ENCODE peak calls at places on chromosomes 5 and 9, in eight cellular contexts. One of them, this sample, is unnamed.

GRCh38 chr9:35495984-35496383 is 6.1 kb downstream of the RUSC2 start:
- DNase-seq in heart left ventricle: no peak
- DNase-seq in body of pancreas: no peak
- DNase-seq in iris pigment epithelial cell: no peak
- DNase-seq in sciatic nerve: no peak
- DNase-seq in tibial artery: no peak
- DNase-seq in neural progenitor cell: no peak
- DNase-seq in hippocampal formation: no peak
- DNase-seq in this sample: no peak

GRCh38 chr5:41748631-41749030 is 121.6 kb downstream of the OXCT1 start:
- DNase-seq in neural progenitor cell: peak; percentile 27
- DNase-seq in tibial artery: no peak
- DNase-seq in heart left ventricle: no peak
- DNase-seq in iris pigment epithelial cell: peak; percentile 90
- DNase-seq in body of pancreas: no peak
- DNase-seq in hippocampal formation: no peak
- DNase-seq in sciatic nerve: no peak
- DNase-seq in this sample: no peak

GRCh38 chr9:2859776-2860379 is 16.0 kb upstream of the PUM3 start:
- DNase-seq in sciatic nerve: peak; percentile 79
- DNase-seq in iris pigment epithelial cell: peak; percentile 65
- DNase-seq in neural progenitor cell: peak; percentile 83
- DNase-seq in body of pancreas: peak; percentile 69
- DNase-seq in tibial artery: no peak
- DNase-seq in heart left ventricle: peak; percentile 16
- DNase-seq in hippocampal formation: peak; percentile 35
- DNase-seq in this sample: peak; percentile 70

GRCh38 chr5:33300209-33300742 is 140.5 kb upstream of the TARS1 start:
- DNase-seq in heart left ventricle: no peak
- DNase-seq in sciatic nerve: no peak
- DNase-seq in neural progenitor cell: no peak
- DNase-seq in iris pigment epithelial cell: no peak
- DNase-seq in tibial artery: no peak
- DNase-seq in body of pancreas: no peak
- DNase-seq in hippocampal formation: no peak
- DNase-seq in this sample: no peak

GRCh38 chr5:68303754-68304420 is 88.3 kb downstream of the PIK3R1 start:
- DNase-seq in tibial artery: no peak
- DNase-seq in body of pancreas: peak; percentile 48
- DNase-seq in hippocampal formation: no peak
- DNase-seq in iris pigment epithelial cell: no peak
- DNase-seq in sciatic nerve: no peak
- DNase-seq in neural progenitor cell: no peak
- DNase-seq in heart left ventricle: no peak
- DNase-seq in this sample: no peak

GRCh38 chr5:14807471-14807870 is 64.1 kb downstream of the ANKH start:
- DNase-seq in hippocampal formation: no peak
- DNase-seq in tibial artery: no peak
- DNase-seq in sciatic nerve: no peak
- DNase-seq in heart left ventricle: no peak
- DNase-seq in body of pancreas: no peak
- DNase-seq in iris pigment epithelial cell: no peak
- DNase-seq in neural progenitor cell: no peak
- DNase-seq in this sample: no peak

GRCh38 chr5:87127956-87128687 is 139.6 kb upstream of the RASA1 start:
- DNase-seq in body of pancreas: no peak
- DNase-seq in tibial artery: no peak
- DNase-seq in heart left ventricle: no peak
- DNase-seq in neural progenitor cell: no peak
- DNase-seq in hippocampal formation: no peak
- DNase-seq in sciatic nerve: no peak
- DNase-seq in iris pigment epithelial cell: peak; percentile 25
- DNase-seq in this sample: peak; percentile 76

GRCh38 chr5:162230348-162230747 is 162.8 kb downstream of the GABRG2 start:
- DNase-seq in sciatic nerve: no peak
- DNase-seq in iris pigment epithelial cell: no peak
- DNase-seq in hippocampal formation: no peak
- DNase-seq in neural progenitor cell: no peak
- DNase-seq in tibial artery: no peak
- DNase-seq in body of pancreas: no peak
- DNase-seq in heart left ventricle: no peak
- DNase-seq in this sample: peak; percentile 77

GRCh38 chr9:132977626-132978450 is 656 bp upstream of the GFI1B start:
- DNase-seq in neural progenitor cell: peak; percentile 79
- DNase-seq in sciatic nerve: peak; percentile 70
- DNase-seq in hippocampal formation: peak; percentile 49
- DNase-seq in body of pancreas: peak; percentile 63
- DNase-seq in heart left ventricle: peak; percentile 20
- DNase-seq in iris pigment epithelial cell: peak; percentile 45
- DNase-seq in tibial artery: no peak
- DNase-seq in this sample: peak; percentile 40

GRCh38 chr5:55102345-55102744 is at the start of gene GZMA:
- DNase-seq in heart left ventricle: no peak
- DNase-seq in tibial artery: no peak
- DNase-seq in hippocampal formation: no peak
- DNase-seq in body of pancreas: no peak
- DNase-seq in iris pigment epithelial cell: no peak
- DNase-seq in sciatic nerve: no peak
- DNase-seq in neural progenitor cell: no peak
- DNase-seq in this sample: no peak

GRCh38 chr5:143782588-143783386 is 29.2 kb upstream of the HMHB1 start:
- DNase-seq in neural progenitor cell: peak; percentile 82
- DNase-seq in iris pigment epithelial cell: no peak
- DNase-seq in body of pancreas: no peak
- DNase-seq in tibial artery: no peak
- DNase-seq in hippocampal formation: no peak
- DNase-seq in heart left ventricle: no peak
- DNase-seq in sciatic nerve: no peak
- DNase-seq in this sample: no peak

GRCh38 chr5:169416583-169417196 is 115.8 kb upstream of the SLIT3 start:
- DNase-seq in iris pigment epithelial cell: peak; percentile 90
- DNase-seq in hippocampal formation: no peak
- DNase-seq in tibial artery: peak; percentile 90
- DNase-seq in body of pancreas: peak; percentile 54
- DNase-seq in sciatic nerve: peak; percentile 87
- DNase-seq in heart left ventricle: peak; percentile 62
- DNase-seq in neural progenitor cell: peak; percentile 72
- DNase-seq in this sample: peak; percentile 25

GRCh38 chr9:26935847-26936246 is 11.2 kb downstream of the PLAA start:
- DNase-seq in body of pancreas: no peak
- DNase-seq in heart left ventricle: no peak
- DNase-seq in sciatic nerve: no peak
- DNase-seq in tibial artery: no peak
- DNase-seq in iris pigment epithelial cell: no peak
- DNase-seq in neural progenitor cell: no peak
- DNase-seq in hippocampal formation: no peak
- DNase-seq in this sample: no peak

GRCh38 chr9:17623965-17624364 is 45.1 kb downstream of the SH3GL2 start:
- DNase-seq in neural progenitor cell: no peak
- DNase-seq in sciatic nerve: no peak
- DNase-seq in tibial artery: no peak
- DNase-seq in iris pigment epithelial cell: no peak
- DNase-seq in heart left ventricle: no peak
- DNase-seq in body of pancreas: no peak
- DNase-seq in hippocampal formation: no peak
- DNase-seq in this sample: no peak

GRCh38 chr9:121233906-121234901 is 32.5 kb upstream of the RAB14 start:
- DNase-seq in heart left ventricle: no peak
- DNase-seq in neural progenitor cell: no peak
- DNase-seq in tibial artery: no peak
- DNase-seq in sciatic nerve: no peak
- DNase-seq in hippocampal formation: no peak
- DNase-seq in iris pigment epithelial cell: peak; percentile 79
- DNase-seq in body of pancreas: no peak
- DNase-seq in this sample: no peak

GRCh38 chr5:143183989-143184388 is 219.5 kb downstream of the NR3C1 start:
- DNase-seq in tibial artery: no peak
- DNase-seq in heart left ventricle: no peak
- DNase-seq in iris pigment epithelial cell: no peak
- DNase-seq in hippocampal formation: no peak
- DNase-seq in sciatic nerve: no peak
- DNase-seq in body of pancreas: no peak
- DNase-seq in neural progenitor cell: no peak
- DNase-seq in this sample: no peak

GRCh38 chr9:101995231-101995630 is 256.8 kb upstream of the GRIN3A start:
- DNase-seq in neural progenitor cell: no peak
- DNase-seq in iris pigment epithelial cell: peak; percentile 73
- DNase-seq in body of pancreas: no peak
- DNase-seq in sciatic nerve: no peak
- DNase-seq in tibial artery: no peak
- DNase-seq in hippocampal formation: no peak
- DNase-seq in heart left ventricle: no peak
- DNase-seq in this sample: no peak

GRCh38 chr9:80648336-80648735 is 1041.0 kb downstream of the TLE1 start:
- DNase-seq in iris pigment epithelial cell: peak; percentile 73
- DNase-seq in tibial artery: no peak
- DNase-seq in heart left ventricle: no peak
- DNase-seq in body of pancreas: no peak
- DNase-seq in neural progenitor cell: no peak
- DNase-seq in sciatic nerve: no peak
- DNase-seq in hippocampal formation: no peak
- DNase-seq in this sample: no peak

GRCh38 chr9:12494411-12494810 is 198.8 kb upstream of the TYRP1 start:
- DNase-seq in heart left ventricle: no peak
- DNase-seq in sciatic nerve: no peak
- DNase-seq in neural progenitor cell: no peak
- DNase-seq in iris pigment epithelial cell: no peak
- DNase-seq in hippocampal formation: no peak
- DNase-seq in body of pancreas: no peak
- DNase-seq in tibial artery: no peak
- DNase-seq in this sample: no peak

GRCh38 chr5:158951461-158951860 is 148.3 kb downstream of the EBF1 start:
- DNase-seq in hippocampal formation: no peak
- DNase-seq in tibial artery: no peak
- DNase-seq in sciatic nerve: no peak
- DNase-seq in iris pigment epithelial cell: no peak
- DNase-seq in neural progenitor cell: no peak
- DNase-seq in heart left ventricle: no peak
- DNase-seq in body of pancreas: no peak
- DNase-seq in this sample: no peak

GRCh38 chr5:38048400-38048799 is 208.6 kb upstream of the GDNF start:
- DNase-seq in hippocampal formation: no peak
- DNase-seq in iris pigment epithelial cell: no peak
- DNase-seq in sciatic nerve: no peak
- DNase-seq in tibial artery: no peak
- DNase-seq in body of pancreas: no peak
- DNase-seq in neural progenitor cell: no peak
- DNase-seq in heart left ventricle: no peak
- DNase-seq in this sample: no peak

GRCh38 chr5:66841264-66841663 is 245.1 kb downstream of the MAST4 start:
- DNase-seq in neural progenitor cell: no peak
- DNase-seq in sciatic nerve: no peak
- DNase-seq in hippocampal formation: no peak
- DNase-seq in heart left ventricle: no peak
- DNase-seq in tibial artery: no peak
- DNase-seq in iris pigment epithelial cell: no peak
- DNase-seq in body of pancreas: no peak
- DNase-seq in this sample: no peak

GRCh38 chr5:132466453-132467291 is 23.9 kb downstream of the IRF1 start:
- DNase-seq in tibial artery: no peak
- DNase-seq in heart left ventricle: no peak
- DNase-seq in body of pancreas: peak; percentile 66
- DNase-seq in iris pigment epithelial cell: peak; percentile 79
- DNase-seq in neural progenitor cell: no peak
- DNase-seq in hippocampal formation: no peak
- DNase-seq in sciatic nerve: peak; percentile 57
- DNase-seq in this sample: no peak

GRCh38 chr5:179348011-179348530 is 2.8 kb upstream of the ADAMTS2 start:
- DNase-seq in heart left ventricle: no peak
- DNase-seq in body of pancreas: no peak
- DNase-seq in iris pigment epithelial cell: no peak
- DNase-seq in hippocampal formation: no peak
- DNase-seq in neural progenitor cell: no peak
- DNase-seq in sciatic nerve: no peak
- DNase-seq in tibial artery: no peak
- DNase-seq in this sample: no peak

GRCh38 chr9:134590240-134591081 is 51.1 kb upstream of the COL5A1 start:
- DNase-seq in tibial artery: peak; percentile 65
- DNase-seq in iris pigment epithelial cell: peak; percentile 32
- DNase-seq in sciatic nerve: no peak
- DNase-seq in heart left ventricle: no peak
- DNase-seq in hippocampal formation: no peak
- DNase-seq in body of pancreas: no peak
- DNase-seq in neural progenitor cell: no peak
- DNase-seq in this sample: peak; percentile 35

GRCh38 chr9:4973246-4973645 is 11.8 kb upstream of the JAK2 start:
- DNase-seq in tibial artery: no peak
- DNase-seq in sciatic nerve: no peak
- DNase-seq in iris pigment epithelial cell: peak; percentile 51
- DNase-seq in heart left ventricle: no peak
- DNase-seq in neural progenitor cell: no peak
- DNase-seq in hippocampal formation: no peak
- DNase-seq in body of pancreas: no peak
- DNase-seq in this sample: no peak

GRCh38 chr9:115850548-115851304 is 302.9 kb upstream of the PAPPA start:
- DNase-seq in hippocampal formation: no peak
- DNase-seq in sciatic nerve: no peak
- DNase-seq in heart left ventricle: no peak
- DNase-seq in tibial artery: no peak
- DNase-seq in iris pigment epithelial cell: peak; percentile 89
- DNase-seq in body of pancreas: peak; percentile 4
- DNase-seq in neural progenitor cell: no peak
- DNase-seq in this sample: no peak

GRCh38 chr5:59371525-59372138 is 521.9 kb downstream of the PDE4D start:
- DNase-seq in heart left ventricle: no peak
- DNase-seq in iris pigment epithelial cell: no peak
- DNase-seq in hippocampal formation: no peak
- DNase-seq in body of pancreas: no peak
- DNase-seq in tibial artery: no peak
- DNase-seq in sciatic nerve: no peak
- DNase-seq in neural progenitor cell: no peak
- DNase-seq in this sample: no peak

GRCh38 chr5:139481580-139482049 is 943 bp downstream of the STING1 start:
- DNase-seq in tibial artery: peak; percentile 73
- DNase-seq in iris pigment epithelial cell: peak; percentile 55
- DNase-seq in hippocampal formation: no peak
- DNase-seq in body of pancreas: peak; percentile 31
- DNase-seq in sciatic nerve: no peak
- DNase-seq in heart left ventricle: peak; percentile 51
- DNase-seq in neural progenitor cell: no peak
- DNase-seq in this sample: no peak

This sample was measured in thyroid gland.